ENCODE peak calls at places on chromosomes 2 and 18, in seven cellular contexts. One of them, this sample, is unnamed.

GRCh38 chr2:162677476-162677875 is 161.1 kb downstream of the KCNH7 start:
- DNase-seq in H9: no peak
- DNase-seq in mesothelial cell of epicardium: no peak
- DNase-seq in hepatocyte: no peak
- DNase-seq in CD4-positive, alpha-beta T cell: no peak
- DNase-seq in fibroblast of pulmonary artery: peak; percentile 27
- DNase-seq in Peyer's patch: no peak
- DNase-seq in this sample: no peak

GRCh38 chr18:65468881-65469280 is 281.9 kb upstream of the CDH7 start:
- DNase-seq in CD4-positive, alpha-beta T cell: no peak
- DNase-seq in hepatocyte: no peak
- DNase-seq in mesothelial cell of epicardium: no peak
- DNase-seq in fibroblast of pulmonary artery: no peak
- DNase-seq in H9: no peak
- DNase-seq in Peyer's patch: no peak
- DNase-seq in this sample: no peak

GRCh38 chr18:72504866-72505265 is 39.3 kb downstream of the CBLN2 start:
- DNase-seq in H9: no peak
- DNase-seq in CD4-positive, alpha-beta T cell: no peak
- DNase-seq in fibroblast of pulmonary artery: no peak
- DNase-seq in mesothelial cell of epicardium: no peak
- DNase-seq in Peyer's patch: no peak
- DNase-seq in hepatocyte: no peak
- DNase-seq in this sample: no peak

GRCh38 chr2:20135631-20136050 is 84.2 kb upstream of the LAPTM4A start:
- DNase-seq in Peyer's patch: peak; percentile 26
- DNase-seq in fibroblast of pulmonary artery: peak; percentile 70
- DNase-seq in CD4-positive, alpha-beta T cell: peak; percentile 7
- DNase-seq in H9: peak; percentile 85
- DNase-seq in hepatocyte: peak; percentile 84
- DNase-seq in mesothelial cell of epicardium: peak; percentile 69
- DNase-seq in this sample: no peak

GRCh38 chr18:63410792-63411191 is 11.5 kb downstream of the VPS4B start:
- DNase-seq in Peyer's patch: no peak
- DNase-seq in H9: no peak
- DNase-seq in hepatocyte: peak; percentile 57
- DNase-seq in CD4-positive, alpha-beta T cell: no peak
- DNase-seq in mesothelial cell of epicardium: no peak
- DNase-seq in fibroblast of pulmonary artery: peak; percentile 50
- DNase-seq in this sample: no peak

GRCh38 chr18:58176915-58177717 is 133.1 kb downstream of the NEDD4L start:
- DNase-seq in hepatocyte: peak; percentile 60
- DNase-seq in fibroblast of pulmonary artery: peak; percentile 94
- DNase-seq in Peyer's patch: no peak
- DNase-seq in H9: no peak
- DNase-seq in CD4-positive, alpha-beta T cell: no peak
- DNase-seq in mesothelial cell of epicardium: no peak
- DNase-seq in this sample: peak; percentile 83

GRCh38 chr2:162929571-162929970 is 91.0 kb upstream of the KCNH7 start:
- DNase-seq in H9: no peak
- DNase-seq in hepatocyte: no peak
- DNase-seq in Peyer's patch: no peak
- DNase-seq in mesothelial cell of epicardium: no peak
- DNase-seq in fibroblast of pulmonary artery: no peak
- DNase-seq in CD4-positive, alpha-beta T cell: no peak
- DNase-seq in this sample: no peak

GRCh38 chr2:4653989-4654388 is 950.6 kb downstream of the DCDC2C start:
- DNase-seq in hepatocyte: no peak
- DNase-seq in fibroblast of pulmonary artery: no peak
- DNase-seq in H9: no peak
- DNase-seq in mesothelial cell of epicardium: no peak
- DNase-seq in Peyer's patch: no peak
- DNase-seq in CD4-positive, alpha-beta T cell: no peak
- DNase-seq in this sample: peak; percentile 32

GRCh38 chr2:135829420-135829983 is 7.5 kb downstream of the LCT start:
- DNase-seq in Peyer's patch: no peak
- DNase-seq in mesothelial cell of epicardium: no peak
- DNase-seq in hepatocyte: no peak
- DNase-seq in H9: no peak
- DNase-seq in CD4-positive, alpha-beta T cell: no peak
- DNase-seq in fibroblast of pulmonary artery: no peak
- DNase-seq in this sample: no peak

GRCh38 chr2:241199897-241200821 is 11.7 kb downstream of the ANO7 start:
- DNase-seq in hepatocyte: no peak
- DNase-seq in mesothelial cell of epicardium: no peak
- DNase-seq in fibroblast of pulmonary artery: no peak
- DNase-seq in Peyer's patch: no peak
- DNase-seq in CD4-positive, alpha-beta T cell: no peak
- DNase-seq in H9: no peak
- DNase-seq in this sample: no peak

GRCh38 chr18:11260963-11261441 is 111.6 kb upstream of the PIEZO2 start:
- DNase-seq in mesothelial cell of epicardium: no peak
- DNase-seq in CD4-positive, alpha-beta T cell: no peak
- DNase-seq in H9: no peak
- DNase-seq in fibroblast of pulmonary artery: no peak
- DNase-seq in hepatocyte: no peak
- DNase-seq in Peyer's patch: no peak
- DNase-seq in this sample: no peak

GRCh38 chr2:238272156-238272555 is 16.3 kb downstream of the PER2 start:
- DNase-seq in CD4-positive, alpha-beta T cell: no peak
- DNase-seq in Peyer's patch: no peak
- DNase-seq in mesothelial cell of epicardium: no peak
- DNase-seq in H9: no peak
- DNase-seq in hepatocyte: no peak
- DNase-seq in fibroblast of pulmonary artery: no peak
- DNase-seq in this sample: no peak

GRCh38 chr2:141728886-141729285 is 401.9 kb downstream of the LRP1B start:
- DNase-seq in H9: peak; percentile 30
- DNase-seq in mesothelial cell of epicardium: no peak
- DNase-seq in fibroblast of pulmonary artery: no peak
- DNase-seq in CD4-positive, alpha-beta T cell: no peak
- DNase-seq in Peyer's patch: no peak
- DNase-seq in hepatocyte: no peak
- DNase-seq in this sample: no peak

GRCh38 chr2:215358891-215359575 is 47.2 kb downstream of the ATIC start:
- DNase-seq in mesothelial cell of epicardium: no peak
- DNase-seq in fibroblast of pulmonary artery: peak; percentile 49
- DNase-seq in hepatocyte: no peak
- DNase-seq in H9: no peak
- DNase-seq in Peyer's patch: no peak
- DNase-seq in CD4-positive, alpha-beta T cell: no peak
- DNase-seq in this sample: no peak

GRCh38 chr2:215431778-215432758 is 3.8 kb downstream of the FN1 start:
- DNase-seq in Peyer's patch: no peak
- DNase-seq in hepatocyte: no peak
- DNase-seq in fibroblast of pulmonary artery: peak; percentile 70
- DNase-seq in CD4-positive, alpha-beta T cell: no peak
- DNase-seq in H9: no peak
- DNase-seq in mesothelial cell of epicardium: no peak
- DNase-seq in this sample: no peak

GRCh38 chr18:26405190-26405781 is 143.1 kb downstream of the KCTD1 start:
- DNase-seq in H9: peak; percentile 47
- DNase-seq in Peyer's patch: no peak
- DNase-seq in mesothelial cell of epicardium: no peak
- DNase-seq in hepatocyte: peak; percentile 51
- DNase-seq in CD4-positive, alpha-beta T cell: no peak
- DNase-seq in fibroblast of pulmonary artery: peak; percentile 70
- DNase-seq in this sample: no peak
- TF ChIP-seq CTCF in H9: peak; percentile 42
- TF ChIP-seq CTCF in Peyer's patch: peak; percentile 14
- TF ChIP-seq CTCF in mesothelial cell of epicardium: no peak
- TF ChIP-seq CTCF in hepatocyte: peak; percentile 51
- TF ChIP-seq CTCF in CD4-positive, alpha-beta T cell: no peak
- TF ChIP-seq CTCF in fibroblast of pulmonary artery: peak; percentile 53
- TF ChIP-seq CTCF in this sample: peak; percentile 67

DNA sequence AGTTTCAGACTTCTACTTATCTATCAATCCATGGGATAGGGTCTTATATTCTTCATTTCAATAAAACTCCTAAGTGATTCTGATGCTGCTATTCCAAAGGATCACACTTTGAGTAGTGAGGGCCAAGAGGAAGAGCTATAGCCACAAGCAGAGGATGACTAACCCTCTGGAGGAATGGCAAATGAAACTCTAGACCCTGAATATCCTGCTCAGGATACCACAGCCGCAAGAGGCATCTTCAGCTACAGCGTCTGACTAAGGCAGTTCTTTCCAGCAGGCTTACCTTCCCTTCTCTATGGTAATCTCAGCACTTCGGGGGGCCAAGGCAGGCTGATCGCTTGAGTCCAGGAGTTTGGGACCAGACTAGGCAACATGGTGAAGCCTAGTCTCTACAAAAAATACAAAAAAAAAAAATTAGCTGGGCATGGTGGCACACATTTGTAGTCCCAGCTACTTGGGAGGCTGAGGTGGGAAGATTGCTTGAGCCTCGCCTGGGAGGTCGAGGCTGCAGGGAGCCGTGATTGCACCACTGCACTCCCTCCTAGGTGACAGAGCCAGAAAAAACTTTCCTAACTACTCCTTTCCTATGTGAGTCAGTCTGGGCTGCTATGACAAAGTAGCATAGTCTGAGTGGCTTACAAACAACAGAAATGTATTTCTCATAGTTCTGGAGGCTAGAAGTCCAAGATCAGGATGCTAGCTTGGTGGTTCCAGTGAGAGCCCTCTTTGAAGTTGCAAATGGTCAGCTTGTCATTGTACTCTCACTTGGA is 371.9 kb downstream of the IRS1 start:
- DNase-seq in H9: no peak
- DNase-seq in CD4-positive, alpha-beta T cell: no peak
- DNase-seq in mesothelial cell of epicardium: no peak
- DNase-seq in Peyer's patch: no peak
- DNase-seq in hepatocyte: peak; percentile 23
- DNase-seq in fibroblast of pulmonary artery: peak; percentile 81
- DNase-seq in this sample: no peak
- TF ChIP-seq CTCF in H9: no peak
- TF ChIP-seq CTCF in CD4-positive, alpha-beta T cell: no peak
- TF ChIP-seq CTCF in mesothelial cell of epicardium: no peak
- TF ChIP-seq CTCF in Peyer's patch: no peak
- TF ChIP-seq CTCF in hepatocyte: no peak
- TF ChIP-seq CTCF in fibroblast of pulmonary artery: no peak
- TF ChIP-seq CTCF in this sample: no peak

DNA sequence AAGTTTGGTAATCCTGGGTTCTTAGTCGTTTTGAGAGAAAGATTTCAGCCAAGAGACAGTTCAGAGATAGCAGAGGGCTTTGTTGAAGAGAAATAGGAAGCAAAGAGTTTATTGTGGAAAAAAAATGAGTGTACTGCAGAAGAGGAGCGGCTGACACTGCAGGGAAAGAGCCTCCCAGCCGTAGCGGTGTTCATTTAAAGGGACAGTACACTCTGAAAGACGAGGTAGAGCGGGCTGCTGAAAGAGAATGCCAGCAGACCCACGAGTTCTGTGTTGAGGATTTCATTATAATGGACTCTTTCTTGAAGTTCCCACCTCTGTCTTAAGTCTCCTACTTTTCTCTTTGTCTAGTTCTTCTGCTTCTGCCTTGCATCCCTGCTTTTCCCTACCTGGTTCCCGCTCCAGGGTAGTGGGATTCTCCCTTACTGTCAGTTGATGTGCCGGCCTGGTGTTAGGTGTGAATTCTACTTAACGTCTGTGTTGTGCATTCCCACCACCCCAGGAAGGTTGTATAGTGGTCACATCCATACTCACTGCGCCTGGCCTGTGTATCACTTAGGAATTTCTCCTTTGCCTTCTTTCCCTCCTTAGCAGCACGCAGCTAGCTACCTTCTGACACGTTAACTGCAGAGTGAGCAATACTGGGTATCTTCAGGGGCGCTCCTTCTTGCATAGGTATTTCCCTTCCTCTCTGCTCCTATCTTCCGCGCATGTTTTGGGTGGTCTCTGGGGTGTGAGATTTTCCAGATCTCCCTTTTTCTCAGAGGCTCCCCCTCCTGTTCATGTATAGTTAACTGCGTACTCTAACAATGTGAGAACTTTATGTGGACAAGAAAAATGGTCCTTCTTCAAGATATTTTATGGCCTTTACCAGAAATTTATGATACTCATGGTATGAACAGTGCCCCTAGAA is 164.5 kb downstream of the PTH2R start:
- DNase-seq in fibroblast of pulmonary artery: no peak
- DNase-seq in hepatocyte: peak; percentile 15
- DNase-seq in CD4-positive, alpha-beta T cell: no peak
- DNase-seq in H9: no peak
- DNase-seq in mesothelial cell of epicardium: no peak
- DNase-seq in Peyer's patch: no peak
- DNase-seq in this sample: no peak
- TF ChIP-seq CTCF in fibroblast of pulmonary artery: no peak
- TF ChIP-seq CTCF in hepatocyte: peak; percentile 14
- TF ChIP-seq CTCF in CD4-positive, alpha-beta T cell: no peak
- TF ChIP-seq CTCF in H9: peak; percentile 44
- TF ChIP-seq CTCF in mesothelial cell of epicardium: no peak
- TF ChIP-seq CTCF in Peyer's patch: no peak
- TF ChIP-seq CTCF in this sample: peak; percentile 23

DNA sequence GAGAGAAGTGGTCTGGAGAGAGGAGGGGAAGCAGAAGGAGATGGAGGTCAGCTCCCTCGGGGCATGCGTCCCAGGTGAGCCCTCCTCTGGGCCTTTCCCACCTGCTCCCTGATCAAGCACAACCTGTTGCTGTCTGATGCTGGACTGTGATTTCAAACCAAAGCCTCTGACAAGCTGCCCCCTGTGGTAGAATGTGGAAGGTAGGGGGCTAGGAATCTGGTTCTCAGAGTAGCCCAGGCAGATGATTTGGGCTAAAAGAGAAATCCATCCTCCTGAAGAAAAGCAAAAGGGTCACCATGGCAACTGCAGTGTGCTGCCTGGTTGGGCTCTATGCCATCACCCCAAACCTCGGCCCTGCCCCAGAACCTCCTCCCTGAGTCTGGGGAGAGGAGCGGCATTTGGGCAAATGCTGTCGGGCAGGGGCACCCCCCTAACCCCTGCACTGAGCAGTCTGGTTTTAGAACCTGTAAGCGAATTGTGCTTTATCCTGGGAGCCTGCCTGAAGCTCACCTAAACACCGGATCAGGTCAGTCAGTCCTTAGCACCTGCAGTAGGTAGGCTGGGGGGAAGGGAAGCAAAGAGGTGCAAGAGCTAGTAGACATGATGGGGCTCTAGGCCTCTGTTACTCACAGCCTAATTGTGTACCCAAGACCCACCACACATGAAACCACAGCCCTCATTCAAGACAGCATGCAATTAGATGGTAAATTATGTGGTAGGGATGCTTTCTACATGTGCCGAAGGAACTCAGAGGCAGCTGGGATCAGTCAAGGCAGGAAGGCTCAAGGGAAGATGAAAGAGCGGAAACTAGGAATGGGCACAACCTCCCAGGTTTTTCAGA is 83.6 kb downstream of the DNMT3A start:
- DNase-seq in fibroblast of pulmonary artery: no peak
- DNase-seq in hepatocyte: no peak
- DNase-seq in mesothelial cell of epicardium: no peak
- DNase-seq in Peyer's patch: no peak
- DNase-seq in CD4-positive, alpha-beta T cell: no peak
- DNase-seq in H9: peak; percentile 61
- DNase-seq in this sample: no peak
- TF ChIP-seq CTCF in fibroblast of pulmonary artery: no peak
- TF ChIP-seq CTCF in hepatocyte: no peak
- TF ChIP-seq CTCF in mesothelial cell of epicardium: no peak
- TF ChIP-seq CTCF in Peyer's patch: no peak
- TF ChIP-seq CTCF in CD4-positive, alpha-beta T cell: no peak
- TF ChIP-seq CTCF in H9: peak; percentile 53
- TF ChIP-seq CTCF in this sample: no peak

GRCh38 chr2:27954771-27955384 is 64.3 kb downstream of the BABAM2 start:
- DNase-seq in H9: no peak
- DNase-seq in fibroblast of pulmonary artery: peak; percentile 100
- DNase-seq in hepatocyte: peak; percentile 38
- DNase-seq in mesothelial cell of epicardium: no peak
- DNase-seq in CD4-positive, alpha-beta T cell: no peak
- DNase-seq in Peyer's patch: peak; percentile 21
- DNase-seq in this sample: no peak
- TF ChIP-seq CTCF in H9: no peak
- TF ChIP-seq CTCF in fibroblast of pulmonary artery: peak; percentile 46
- TF ChIP-seq CTCF in hepatocyte: peak; percentile 31
- TF ChIP-seq CTCF in mesothelial cell of epicardium: no peak
- TF ChIP-seq CTCF in CD4-positive, alpha-beta T cell: no peak
- TF ChIP-seq CTCF in Peyer's patch: peak; percentile 7
- TF ChIP-seq CTCF in this sample: no peak

This sample was measured in LNCaP clone FGC.